ENCODE peak calls at places on chromosomes 2 and 18, in five cellular contexts. One of them, this sample, is unnamed.

GRCh38 chr2:207073791-207074678 is 91.7 kb downstream of the KLF7 start:
- DNase-seq in GM23248: peak; percentile 20
- DNase-seq in tibial nerve: no peak
- DNase-seq in uterus: no peak
- DNase-seq in PC-9: no peak
- DNase-seq in this sample: no peak

GRCh38 chr2:176158855-176159677 is 2.0 kb downstream of the HOXD3 start:
- DNase-seq in GM23248: no peak
- DNase-seq in tibial nerve: no peak
- DNase-seq in uterus: no peak
- DNase-seq in PC-9: no peak
- DNase-seq in this sample: no peak

GRCh38 chr2:216379955-216380354 is 7.7 kb upstream of the MARCHF4 start:
- DNase-seq in tibial nerve: no peak
- DNase-seq in PC-9: no peak
- DNase-seq in GM23248: no peak
- DNase-seq in uterus: no peak
- DNase-seq in this sample: no peak

GRCh38 chr2:68813596-68813995 is 57.6 kb downstream of the BMP10 start:
- DNase-seq in uterus: no peak
- DNase-seq in tibial nerve: no peak
- DNase-seq in PC-9: no peak
- DNase-seq in GM23248: no peak
- DNase-seq in this sample: no peak

GRCh38 chr2:236177967-236178909 is 10.1 kb upstream of the GBX2 start:
- DNase-seq in GM23248: peak; percentile 77
- DNase-seq in uterus: no peak
- DNase-seq in PC-9: peak; percentile 87
- DNase-seq in tibial nerve: peak; percentile 45
- DNase-seq in this sample: peak; percentile 49

GRCh38 chr2:54396107-54396506 is 60.0 kb upstream of the SPTBN1 start:
- DNase-seq in PC-9: no peak
- DNase-seq in uterus: no peak
- DNase-seq in tibial nerve: no peak
- DNase-seq in GM23248: peak; percentile 65
- DNase-seq in this sample: peak; percentile 31

GRCh38 chr2:88628569-88628939 is 1.3 kb upstream of the EIF2AK3 start:
- DNase-seq in PC-9: no peak
- DNase-seq in tibial nerve: no peak
- DNase-seq in GM23248: no peak
- DNase-seq in uterus: peak; percentile 23
- DNase-seq in this sample: no peak

GRCh38 chr2:42450136-42450535 is 43.6 kb downstream of the KCNG3 start:
- DNase-seq in GM23248: peak; percentile 9
- DNase-seq in tibial nerve: no peak
- DNase-seq in PC-9: no peak
- DNase-seq in uterus: no peak
- DNase-seq in this sample: no peak

GRCh38 chr2:24342110-24342910 is 18.0 kb downstream of the ITSN2 start:
- DNase-seq in tibial nerve: no peak
- DNase-seq in PC-9: no peak
- DNase-seq in uterus: no peak
- DNase-seq in GM23248: no peak
- DNase-seq in this sample: peak; percentile 40

GRCh38 chr2:101827246-101827645 is 129.7 kb downstream of the MAP4K4 start:
- DNase-seq in uterus: no peak
- DNase-seq in PC-9: peak; percentile 42
- DNase-seq in tibial nerve: no peak
- DNase-seq in GM23248: peak; percentile 89
- DNase-seq in this sample: peak; percentile 96

GRCh38 chr18:47809420-47809819 is 121.0 kb downstream of the SMAD2 start:
- DNase-seq in GM23248: no peak
- DNase-seq in PC-9: no peak
- DNase-seq in uterus: no peak
- DNase-seq in tibial nerve: no peak
- DNase-seq in this sample: no peak

GRCh38 chr18:33440384-33441043 is at the start of gene CCDC178:
- DNase-seq in PC-9: no peak
- DNase-seq in GM23248: peak; percentile 11
- DNase-seq in tibial nerve: no peak
- DNase-seq in uterus: peak; percentile 14
- DNase-seq in this sample: peak; percentile 5

GRCh38 chr2:74670263-74670662 is 16.2 kb downstream of the SEMA4F start:
- DNase-seq in GM23248: no peak
- DNase-seq in uterus: no peak
- DNase-seq in PC-9: no peak
- DNase-seq in tibial nerve: no peak
- DNase-seq in this sample: no peak

GRCh38 chr18:58168221-58168620 is 124.2 kb downstream of the NEDD4L start:
- DNase-seq in PC-9: no peak
- DNase-seq in GM23248: no peak
- DNase-seq in tibial nerve: no peak
- DNase-seq in uterus: no peak
- DNase-seq in this sample: no peak
- H3K36me3 ChIP-seq in PC-9: no peaks in the 10 kb centered on the region
- H3K36me3 ChIP-seq in GM23248: no peaks in the 10 kb centered on the region
- H3K36me3 ChIP-seq in tibial nerve: no peaks in the 10 kb centered on the region
- H3K36me3 ChIP-seq in uterus: no peaks in the 10 kb centered on the region
- H3K36me3 ChIP-seq in this sample: no peaks in the 10 kb centered on the region

GRCh38 chr2:36484454-36484853 is 113.5 kb downstream of the FEZ2 start:
- DNase-seq in uterus: no peak
- DNase-seq in PC-9: peak; percentile 39
- DNase-seq in GM23248: no peak
- DNase-seq in tibial nerve: no peak
- DNase-seq in this sample: no peak
- H3K27ac ChIP-seq in uterus: peak overlapping the region; percentile 66
- H3K27ac ChIP-seq in PC-9: peak overlapping the region; percentile 10
- H3K27ac ChIP-seq in GM23248: peak overlapping the region; percentile 79
- H3K27ac ChIP-seq in tibial nerve: peak overlapping the region; percentile 85
- H3K27ac ChIP-seq in this sample: peak overlapping the region; percentile 99

GRCh38 chr2:151809073-151809383 is 19.2 kb downstream of the ARL5A start:
- DNase-seq in PC-9: no peak
- DNase-seq in tibial nerve: no peak
- DNase-seq in GM23248: no peak
- DNase-seq in uterus: no peak
- DNase-seq in this sample: no peak
- H3K36me3 ChIP-seq in PC-9: peaks cover 5% of the 10 kb centered on the region
- H3K36me3 ChIP-seq in tibial nerve: peaks cover 3% of the 10 kb centered on the region
- H3K36me3 ChIP-seq in GM23248: peaks cover 31% of the 10 kb centered on the region
- H3K36me3 ChIP-seq in uterus: no peaks in the 10 kb centered on the region
- H3K36me3 ChIP-seq in this sample: peaks cover 9% of the 10 kb centered on the region

GRCh38 chr2:118121986-118122767 is 33.9 kb downstream of the INSIG2 start:
- DNase-seq in GM23248: peak; percentile 23
- DNase-seq in PC-9: no peak
- DNase-seq in tibial nerve: no peak
- DNase-seq in uterus: no peak
- DNase-seq in this sample: no peak

GRCh38 chr2:118124293-118124891 is 36.1 kb downstream of the INSIG2 start:
- DNase-seq in tibial nerve: no peak
- DNase-seq in uterus: no peak
- DNase-seq in PC-9: no peak
- DNase-seq in GM23248: no peak
- DNase-seq in this sample: no peak

GRCh38 chr2:118121101-118121500 is 32.8 kb downstream of the INSIG2 start:
- DNase-seq in uterus: no peak
- DNase-seq in tibial nerve: no peak
- DNase-seq in PC-9: no peak
- DNase-seq in GM23248: no peak
- DNase-seq in this sample: no peak

GRCh38 chr2:118122768-118123335 is 34.6 kb downstream of the INSIG2 start:
- DNase-seq in PC-9: peak; percentile 26
- DNase-seq in tibial nerve: no peak
- DNase-seq in GM23248: peak; percentile 68
- DNase-seq in uterus: no peak
- DNase-seq in this sample: no peak

GRCh38 chr2:118123561-118124232 is 35.4 kb downstream of the INSIG2 start:
- DNase-seq in GM23248: peak; percentile 96
- DNase-seq in uterus: peak; percentile 26
- DNase-seq in PC-9: peak; percentile 92
- DNase-seq in tibial nerve: peak; percentile 41
- DNase-seq in this sample: peak; percentile 45
- H3K27ac ChIP-seq in GM23248: peak overlapping the region; percentile 91
- H3K27ac ChIP-seq in uterus: peak overlapping the region; percentile 66
- H3K27ac ChIP-seq in PC-9: peak overlapping the region; percentile 99
- H3K27ac ChIP-seq in tibial nerve: peak overlapping the region; percentile 61
- H3K27ac ChIP-seq in this sample: no peak overlapping the region

This sample was measured in brain microvascular endothelial cell.